ENCODE peak calls at places on chromosome 22, in ten cellular contexts. M, H, U, Y, X, R, P, N, S and T are unnamed samples.

GRCh38 chr22:44493206-44493605 is 4.8 kb downstream of the RTL6 start:
- DNase-seq in X (no peak), Y (no peak), M (no peak), P (no peak), S (no peak), R (no peak), H (no peak), N (no peak), U (no peak), T (no peak)

GRCh38 chr22:35312198-35313059 is 12.7 kb downstream of the TOM1 start:
- DNase-seq in N (no peak), H (no peak), U (no peak), Y (no peak), P (no peak), S (no peak), R (peak), M (no peak), X (peak), T (peak)

GRCh38 chr22:17411213-17411612 is 42.0 kb downstream of the CECR2 start:
- DNase-seq in U (no peak), R (no peak), M (no peak), N (no peak), X (no peak), H (no peak), S (no peak), P (no peak), Y (no peak), T (no peak)

GRCh38 chr22:20786536-20786979 is 12.6 kb downstream of the SERPIND1 start:
- DNase-seq in Y (no peak), P (no peak), R (no peak), X (no peak), H (no peak), M (no peak), S (no peak), N (no peak), U (no peak), T (no peak)

GRCh38 chr22:35547993-35548761 is 7.5 kb downstream of the RASD2 start:
- DNase-seq in P (no peak), X (no peak), U (no peak), H (no peak), N (no peak), Y (no peak), S (no peak), R (no peak), M (no peak), T (no peak)

GRCh38 chr22:36088292-36088691 is 59.7 kb upstream of the RBFOX2 start:
- DNase-seq in Y (no peak), P (no peak), R (no peak), X (no peak), M (no peak), S (no peak), N (no peak), U (no peak), H (no peak), T (peak)

GRCh38 chr22:45682069-45682468 is 10.4 kb downstream of the ATXN10 start:
- DNase-seq in Y (no peak), H (no peak), M (no peak), U (no peak), X (no peak), N (no peak), R (no peak), S (no peak), P (no peak), T (no peak)

GRCh38 chr22:26568207-26568706 is 21.7 kb downstream of the TPST2 start:
- DNase-seq in P (no peak), S (no peak), X (no peak), U (no peak), H (no peak), R (no peak), M (no peak), Y (no peak), N (no peak), T (no peak)

GRCh38 chr22:40033586-40034380 is 39.0 kb downstream of the FAM83F start:
- DNase-seq in M (no peak), N (no peak), H (no peak), Y (no peak), S (no peak), U (no peak), X (no peak), P (no peak), R (no peak), T (peak)

GRCh38 chr22:32754413-32755041 is 47.0 kb upstream of the TIMP3 start:
- DNase-seq in S (no peak), X (peak), Y (no peak), U (peak), P (no peak), R (peak), N (no peak), M (peak), H (no peak), T (no peak)

GRCh38 chr22:26888887-26889286 is 231.5 kb downstream of the MIAT start:
- DNase-seq in M (no peak), N (no peak), X (no peak), Y (no peak), H (no peak), S (no peak), R (no peak), P (no peak), U (no peak), T (no peak)

GRCh38 chr22:35476341-35476740 is 64.3 kb upstream of the RASD2 start:
- DNase-seq in Y (no peak), U (no peak), R (no peak), N (no peak), M (no peak), S (no peak), P (no peak), H (no peak), X (no peak), T (no peak)

GRCh38 chr22:41217553-41218157 is 12.5 kb downstream of the L3MBTL2 start:
- DNase-seq in H (peak), S (no peak), U (no peak), Y (peak), P (peak), N (peak), X (peak), M (peak), R (no peak), T (peak)

GRCh38 chr22:19761500-19762314 is 1.1 kb downstream of the TBX1 start:
- DNase-seq in U (no peak), N (no peak), P (no peak), R (peak), H (no peak), M (no peak), X (no peak), Y (no peak), S (no peak), T (no peak)

GRCh38 chr22:46096051-46096450 is 54.3 kb upstream of the PPARA start:
- DNase-seq in H (no peak), U (no peak), P (no peak), Y (no peak), M (no peak), R (no peak), S (no peak), N (no peak), X (no peak), T (no peak)

GRCh38 chr22:25159028-25159427 is 40.6 kb upstream of the CRYBB3 start:
- DNase-seq in P (no peak), N (no peak), U (no peak), S (no peak), Y (no peak), H (no peak), M (no peak), R (no peak), X (no peak), T (no peak)

GRCh38 chr22:39242809-39243442 is 1.9 kb downstream of the PDGFB start:
- DNase-seq in S (no peak), P (no peak), M (no peak), U (no peak), N (no peak), X (no peak), R (peak), Y (no peak), H (peak), T (no peak)

GRCh38 chr22:45600791-45601730 is 70.6 kb upstream of the ATXN10 start:
- DNase-seq in M (no peak), X (no peak), U (no peak), R (no peak), Y (no peak), N (no peak), P (no peak), S (no peak), H (no peak), T (peak)

GRCh38 chr22:39595622-39596182 is 25.1 kb downstream of the CACNA1I start:
- DNase-seq in N (no peak), S (no peak), X (no peak), P (no peak), H (no peak), M (no peak), Y (no peak), R (no peak), U (no peak), T (no peak)

GRCh38 chr22:16824718-16825687 is at the start of gene XKR3:
- DNase-seq in H (no peak), N (peak), S (peak), R (no peak), X (no peak), P (no peak), U (no peak), Y (no peak), M (no peak), T (no peak)

GRCh38 chr22:33194529-33194928 is 136.3 kb upstream of the SYN3 start:
- DNase-seq in X (no peak), M (no peak), S (no peak), U (peak), Y (no peak), N (no peak), H (no peak), P (no peak), R (no peak), T (no peak)

GRCh38 chr22:46902998-46903916 is 140.8 kb downstream of the TBC1D22A start:
- DNase-seq in R (no peak), Y (no peak), M (no peak), S (no peak), H (peak), X (no peak), P (no peak), U (no peak), N (no peak), T (no peak)

GRCh38 chr22:48882636-48883200 is 945.0 kb downstream of the BRD1 start:
- DNase-seq in H (no peak), M (no peak), N (peak), P (no peak), U (no peak), S (no peak), X (no peak), Y (no peak), R (no peak), T (peak)

GRCh38 chr22:17612057-17612456 is 16.5 kb downstream of the ATP6V1E1 start:
- DNase-seq in X (no peak), S (no peak), U (no peak), P (no peak), H (no peak), M (no peak), N (no peak), R (no peak), Y (no peak), T (no peak)

GRCh38 chr22:20629401-20629800 is 122.0 kb downstream of the MED15 start:
- DNase-seq in N (no peak), U (no peak), H (no peak), M (no peak), P (no peak), X (no peak), R (no peak), S (no peak), Y (no peak), T (no peak)

GRCh38 chr22:32426881-32427280 is 14.8 kb upstream of the RTCB start:
- DNase-seq in X (no peak), R (no peak), U (no peak), S (no peak), H (no peak), Y (no peak), N (no peak), P (no peak), M (no peak), T (no peak)

DNA sequence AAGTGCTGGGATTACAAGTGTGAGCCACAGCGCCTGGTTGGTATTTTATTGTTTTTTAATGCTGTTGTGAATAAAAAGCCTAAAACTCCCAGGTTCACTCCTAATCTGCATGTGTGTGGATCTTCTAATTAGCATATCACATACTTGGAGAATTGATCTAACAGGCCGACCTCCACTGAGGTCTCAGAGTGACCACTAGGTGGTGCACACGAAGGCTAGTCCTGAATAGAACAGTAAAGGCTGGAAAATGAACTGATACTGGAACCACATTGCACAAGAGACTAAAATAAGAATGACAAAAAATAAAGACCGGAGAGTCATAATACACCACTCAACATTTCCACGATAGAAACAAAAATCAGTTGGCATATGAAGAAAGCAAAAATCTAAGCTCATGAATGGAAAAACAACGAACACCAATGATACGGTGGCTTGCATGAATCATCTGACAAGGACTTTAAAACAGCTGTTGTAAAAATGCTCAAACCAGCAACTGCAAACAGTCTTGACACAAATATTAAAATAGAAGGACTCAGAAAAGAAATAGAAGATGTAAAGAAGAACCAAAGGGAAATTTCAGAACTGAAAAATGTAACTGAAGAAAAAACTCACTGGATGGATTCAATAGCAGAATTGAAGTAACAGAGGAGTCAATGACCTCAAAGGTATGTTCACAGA is 19.2 kb downstream of the PIM3 start:
- DNase-seq in P (no peak), N (peak), S (no peak), U (peak), R (peak), X (peak), M (no peak), H (peak), Y (no peak), T (no peak)
- TF ChIP-seq EP300 in P (no peak), N (no peak), S (no peak), U (no peak), R (no peak), X (no peak), M (no peak), H (no peak), Y (no peak), T (no peak)

DNA sequence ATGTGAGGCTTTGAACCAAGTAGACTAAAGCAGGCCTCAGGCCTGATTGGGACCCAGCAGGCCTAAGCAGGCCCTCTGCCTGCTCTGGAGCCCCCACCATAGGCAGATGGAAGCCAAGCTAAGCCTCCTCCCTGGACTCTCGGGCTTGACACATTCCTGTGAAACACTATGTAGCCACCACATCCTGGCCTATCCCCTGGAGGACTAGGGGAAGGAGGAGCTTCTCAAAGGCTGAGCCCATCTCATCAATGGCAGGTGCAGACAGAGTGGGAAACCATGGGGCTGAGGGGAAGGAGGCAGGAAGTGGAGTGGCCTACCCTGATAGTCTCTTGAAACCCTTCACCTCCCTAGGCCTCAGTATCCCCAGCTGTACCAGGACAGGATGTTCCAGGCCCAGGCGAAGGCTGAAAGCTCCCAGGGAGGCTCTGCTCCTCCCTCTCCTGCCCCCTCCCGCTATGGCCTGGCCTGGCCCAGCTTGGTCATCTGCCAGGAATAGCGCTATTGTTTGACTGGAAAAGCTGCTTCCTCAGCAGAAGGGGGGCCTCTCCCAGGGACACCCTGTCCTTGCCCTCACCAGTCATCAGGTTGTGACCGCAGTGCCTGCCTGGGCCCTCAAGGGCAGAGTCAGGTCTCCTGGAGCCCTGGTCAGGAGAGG is 1.5 kb upstream of the CASTOR1 start:
- DNase-seq in H (peak), Y (peak), P (peak), M (peak), S (no peak), R (peak), U (no peak), N (peak), X (peak), T (peak)
- TF ChIP-seq POLR2A in H (no peak), Y (peak), P (peak), M (peak), S (peak), R (no peak), U (no peak), N (no peak), X (no peak), T (no peak)

DNA sequence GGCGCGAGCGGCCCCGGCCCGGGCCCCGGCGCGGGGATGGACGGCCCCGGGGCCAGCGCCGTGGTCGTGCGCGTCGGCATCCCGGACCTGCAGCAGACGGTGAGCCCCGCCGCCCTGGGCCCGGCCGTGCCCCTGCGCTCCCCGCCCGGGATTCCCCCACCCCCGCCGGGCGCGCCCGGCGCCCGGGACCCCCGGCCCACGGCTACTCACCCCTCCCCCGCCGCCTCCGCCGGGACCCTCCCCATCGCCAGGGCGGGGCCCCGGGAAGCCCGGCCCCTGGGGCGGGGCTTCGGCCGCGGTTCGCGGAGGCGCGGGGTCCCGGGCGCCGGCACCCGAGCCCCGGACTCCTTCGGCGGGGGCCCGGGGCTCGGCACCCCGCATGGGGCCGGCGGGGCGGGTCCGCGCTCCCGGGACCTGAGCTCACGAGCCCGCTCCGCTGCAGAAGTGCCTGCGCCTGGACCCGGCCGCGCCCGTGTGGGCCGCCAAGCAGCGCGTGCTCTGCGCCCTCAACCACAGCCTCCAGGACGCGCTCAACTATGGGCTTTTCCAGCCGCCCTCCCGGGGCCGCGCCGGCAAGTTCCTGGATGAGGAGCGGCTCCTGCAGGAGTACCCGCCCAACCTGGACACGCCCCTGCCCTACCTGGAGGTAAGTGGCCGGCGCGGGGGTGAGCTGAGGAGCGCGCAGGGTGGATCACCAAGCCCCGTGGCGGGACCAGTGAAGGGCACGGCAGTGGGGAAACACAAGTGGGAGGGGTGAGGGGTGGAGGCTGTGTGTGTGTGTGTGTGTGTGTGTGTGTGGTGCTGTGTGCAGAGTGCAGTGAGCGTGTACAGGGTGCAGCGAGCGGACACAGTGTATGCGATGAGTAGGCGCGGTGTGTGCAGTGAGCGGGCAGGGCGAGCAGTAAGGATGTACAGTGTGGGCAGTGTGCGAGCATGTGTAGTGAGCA is 2.3 kb downstream of the SHANK3 start:
- DNase-seq in U (peak), M (no peak), Y (no peak), X (peak), H (peak), R (peak), P (no peak), S (no peak), N (peak), T (no peak)
- H3K4me3 ChIP-seq in U (peak), M (peak), Y (peak), X (peak), H (peak), R (peak), P (peak), S (no peak), N (peak), T (peak)

DNA sequence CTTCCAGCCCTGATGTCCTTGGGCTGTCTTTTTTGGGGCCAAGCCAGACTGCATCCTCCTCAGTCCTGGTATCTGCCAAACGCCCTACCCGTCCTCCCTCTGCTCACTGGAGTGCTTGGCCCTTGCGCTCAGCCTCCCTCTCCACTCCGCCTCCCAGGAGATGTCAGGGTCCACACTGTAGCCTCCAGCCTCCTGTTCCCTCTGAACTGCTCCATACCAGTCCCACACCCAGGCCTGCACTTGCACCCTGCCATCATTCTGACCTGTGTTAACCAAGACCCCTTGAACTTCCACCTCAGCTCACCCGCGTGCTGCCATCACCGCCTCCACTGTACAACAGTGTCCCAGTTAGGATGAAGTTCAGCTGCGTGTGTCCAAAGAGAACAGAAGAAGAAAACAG is 6.3 kb upstream of the IL2RB start:
- DNase-seq in X (no peak), N (no peak), R (no peak), Y (no peak), M (no peak), S (no peak), U (no peak), P (no peak), H (no peak), T (no peak)
- TF ChIP-seq EP300 in X (no peak), N (no peak), R (no peak), Y (no peak), M (no peak), S (no peak), U (no peak), P (no peak), H (no peak), T (no peak)

DNA sequence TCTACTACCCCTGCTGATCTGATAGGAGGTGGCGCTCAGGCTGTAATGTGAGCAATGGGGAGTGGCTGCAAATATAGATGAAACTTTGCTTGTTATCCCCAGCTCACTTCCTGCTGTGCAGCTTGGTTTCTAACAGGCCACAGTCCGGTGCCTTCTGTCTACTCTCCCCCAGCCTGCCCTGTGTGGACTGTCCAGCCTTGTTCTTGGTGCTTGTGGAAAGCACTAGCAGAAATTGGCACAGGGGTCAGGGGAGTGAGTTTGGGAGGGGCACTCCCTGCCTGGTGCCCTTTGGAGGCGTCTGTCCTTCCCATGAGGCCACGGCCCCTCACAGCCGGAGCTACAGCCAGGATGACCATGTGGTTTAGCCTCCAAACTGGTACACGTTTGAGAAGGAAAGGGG is 14.3 kb downstream of the MOV10L1 start:
- DNase-seq in M (no peak), U (no peak), P (no peak), S (no peak), X (no peak), H (no peak), Y (no peak), N (no peak), R (no peak), T (no peak)
- TF ChIP-seq POLR2A in M (no peak), U (no peak), P (no peak), S (no peak), X (no peak), H (no peak), Y (no peak), N (no peak), R (no peak), T (no peak)

DNA sequence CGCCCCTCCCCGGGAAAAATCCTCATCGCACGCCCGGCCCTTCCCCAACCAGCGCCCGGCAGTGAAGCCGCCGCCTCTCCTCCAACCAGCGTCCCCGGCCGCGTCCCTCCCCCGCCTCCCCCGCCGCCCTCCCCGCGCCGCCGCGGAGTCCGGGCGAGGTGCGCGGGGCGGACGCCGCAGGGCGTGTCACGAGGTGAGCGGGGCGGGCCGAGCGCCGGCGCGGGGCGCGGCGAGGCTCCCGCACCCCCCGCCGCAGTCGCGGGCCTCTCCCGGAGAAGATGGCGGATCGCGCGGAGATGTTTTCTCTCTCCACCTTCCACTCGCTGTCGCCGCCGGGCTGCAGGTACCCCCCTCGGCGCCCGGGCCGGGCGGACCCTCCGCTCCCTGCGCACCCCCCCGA is at the start of gene MAPK8IP2:
- DNase-seq in Y (no peak), P (no peak), N (no peak), H (no peak), S (no peak), R (no peak), X (no peak), U (no peak), M (no peak), T (no peak)
- H3K4me3 ChIP-seq in Y (peak), P (peak), N (no peak), H (peak), S (no peak), R (peak), X (peak), U (peak), M (peak), T (no peak)

GRCh38 chr22:28299760-28300159 is 379.9 kb downstream of the TTC28 start:
- DNase-seq in H (no peak), P (no peak), S (no peak), U (no peak), R (no peak), Y (peak), X (no peak), M (no peak), N (no peak), T (no peak)
- TF ChIP-seq EP300 in H (no peak), P (no peak), S (no peak), U (no peak), R (no peak), Y (no peak), X (no peak), M (no peak), N (no peak), T (no peak)